ENCODE peak calls at places on chromosome 9, in nine cellular contexts. A is heart left ventricle, X is right lobe of liver, D is GM12878, B is thyroid gland, O is A549, Y is K562, I is body of pancreas, J is erythroblast. V is an unnamed sample.

GRCh38 chr9:130118841-130119520 is 53.2 kb upstream of the NCS1 start:
- DNase-seq in J (peak; percentile 72), X (no peak), Y (no peak), B (peak; percentile 39), O (no peak), A (no peak), D (no peak), I (no peak), V (no peak)

GRCh38 chr9:93083592-93084470 is 12.2 kb upstream of the CARD19 start:
- DNase-seq in X (peak; percentile 22), Y (no peak), A (no peak), B (no peak), J (no peak), O (no peak), D (no peak), I (no peak), V (no peak)

GRCh38 chr9:105138306-105138801 is 106.1 kb upstream of the SLC44A1 start:
- DNase-seq in Y (no peak), I (no peak), J (no peak), D (no peak), A (peak; percentile 43), X (no peak), B (no peak), O (no peak), V (no peak)

GRCh38 chr9:71975833-71976232 is 64.4 kb downstream of the C9orf85 start:
- DNase-seq in J (no peak), O (no peak), A (no peak), I (no peak), Y (no peak), X (no peak), D (no peak), B (no peak), V (no peak)

GRCh38 chr9:36141288-36141687 is 4.8 kb downstream of the GLIPR2 start:
- DNase-seq in I (no peak), X (no peak), O (no peak), A (no peak), D (no peak), B (peak; percentile 87), J (no peak), Y (no peak), V (no peak)

GRCh38 chr9:106861585-106862114 is 1.3 kb upstream of the ZNF462 start:
- DNase-seq in D (no peak), O (no peak), Y (no peak), X (no peak), A (no peak), J (no peak), I (no peak), B (peak; percentile 19), V (no peak)

GRCh38 chr9:80602291-80602690 is 1030.5 kb downstream of the TLE4 start:
- DNase-seq in A (no peak), Y (no peak), O (no peak), B (no peak), I (no peak), J (no peak), D (no peak), X (no peak), V (no peak)

GRCh38 chr9:79817469-79818004 is 245.8 kb downstream of the TLE4 start:
- DNase-seq in X (no peak), J (no peak), Y (no peak), O (no peak), I (no peak), D (no peak), B (peak; percentile 5), A (peak; percentile 29), V (no peak)

GRCh38 chr9:105038057-105038456 is 110.1 kb upstream of the ABCA1 start:
- DNase-seq in D (no peak), Y (no peak), J (no peak), A (no peak), O (no peak), B (no peak), I (no peak), X (no peak), V (no peak)

GRCh38 chr9:133421615-133422542 is at the start of gene ADAMTS13:
- DNase-seq in D (peak; percentile 72), O (peak; percentile 58), I (no peak), B (no peak), X (no peak), Y (no peak), J (no peak), A (peak; percentile 15), V (peak; percentile 54)

GRCh38 chr9:86257406-86257805 is 2.1 kb downstream of the C9orf153 start:
- DNase-seq in A (peak; percentile 34), X (no peak), D (no peak), I (no peak), B (no peak), Y (no peak), O (no peak), J (no peak), V (no peak)

GRCh38 chr9:121474225-121474947 is 25.3 kb downstream of the GGTA1 start:
- DNase-seq in J (no peak), Y (no peak), D (no peak), B (no peak), X (no peak), I (no peak), O (no peak), A (no peak), V (no peak)

GRCh38 chr9:131608469-131609115 is 63.3 kb downstream of the PRRT1B start:
- DNase-seq in D (no peak), X (no peak), J (no peak), B (peak; percentile 97), I (peak; percentile 87), A (peak; percentile 87), Y (no peak), O (peak; percentile 81), V (no peak)

GRCh38 chr9:124371183-124371582 is 44.1 kb downstream of the PSMB7 start:
- DNase-seq in B (no peak), I (no peak), O (no peak), J (no peak), D (no peak), A (no peak), X (no peak), Y (no peak), V (no peak)

GRCh38 chr9:136695435-136695895 is 8.2 kb upstream of the AGPAT2 start:
- DNase-seq in I (peak; percentile 97), Y (no peak), B (peak; percentile 97), A (no peak), X (peak; percentile 92), D (no peak), J (no peak), O (no peak), V (no peak)
- TF ChIP-seq POLR2A in I (peak; percentile 75), Y (no peak), B (peak; percentile 52), A (no peak), X (no peak), D (no peak), J (no peak), O (no peak), V (no peak)

GRCh38 chr9:114805670-114806551 is at the start of gene TNFSF15:
- DNase-seq in J (no peak), O (no peak), D (peak; percentile 43), B (peak; percentile 78), X (peak; percentile 59), Y (no peak), I (peak; percentile 75), A (no peak), V (peak; percentile 7)
- TF ChIP-seq POLR2A in J (no peak), O (peak; percentile 13), D (no peak), B (peak; percentile 40), X (no peak), Y (no peak), I (no peak), A (no peak), V (no peak)

DNA sequence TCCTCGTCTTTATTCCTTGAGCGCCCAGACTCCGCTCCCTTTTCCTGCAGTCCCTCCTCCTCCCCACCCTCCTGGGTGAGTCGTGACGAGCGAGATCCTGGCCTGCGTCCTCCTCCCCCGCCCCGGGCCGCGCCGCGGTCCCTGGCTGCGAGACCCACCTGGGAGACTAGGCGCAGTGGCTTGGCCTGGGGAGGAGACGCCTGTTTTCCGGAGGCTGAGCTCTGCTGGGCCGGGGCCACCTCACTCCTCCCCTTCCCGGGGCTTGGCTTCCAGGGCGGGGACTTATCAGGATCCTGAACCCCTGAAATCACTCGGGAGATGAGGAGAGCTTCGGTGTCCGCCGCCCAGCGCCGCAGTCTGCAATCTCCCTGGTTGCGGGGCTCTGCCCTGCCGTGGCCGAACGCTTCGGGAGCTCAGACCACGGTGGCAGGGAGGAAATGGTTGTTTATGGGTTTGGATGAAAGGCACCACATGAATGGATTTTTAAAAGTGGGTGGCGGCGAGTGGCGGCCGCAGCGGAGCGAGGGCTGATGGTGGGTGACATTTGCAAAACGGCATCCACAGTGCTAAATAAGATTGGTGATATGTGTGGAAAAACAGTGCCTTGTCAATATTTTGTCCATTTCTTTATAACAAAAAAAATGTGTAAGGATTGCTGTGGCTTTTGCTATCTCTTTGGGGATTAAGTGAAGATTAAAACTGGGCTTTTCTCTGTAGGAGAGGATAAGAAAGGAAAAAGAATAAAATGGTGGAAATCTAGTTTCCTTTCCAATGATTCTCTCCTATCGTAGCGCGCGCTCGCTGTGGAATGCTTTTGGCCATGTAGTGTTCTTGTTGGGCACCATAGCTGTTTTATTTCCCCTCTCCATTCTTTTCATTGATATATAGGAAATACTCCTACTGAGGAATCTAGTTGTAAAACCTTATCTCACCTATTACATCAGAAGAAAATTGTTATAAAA is 1.2 kb downstream of the STXBP1 start:
- DNase-seq in I (peak; percentile 67), B (peak; percentile 79), J (no peak), A (peak; percentile 87), D (no peak), O (peak; percentile 70), X (peak; percentile 65), Y (peak; percentile 55), V (no peak)
- TF ChIP-seq POLR2A in I (peak; percentile 47), B (peak; percentile 81), J (no peak), A (no peak), D (no peak), O (peak; percentile 9), X (peak; percentile 35), Y (no peak), V (no peak)

DNA sequence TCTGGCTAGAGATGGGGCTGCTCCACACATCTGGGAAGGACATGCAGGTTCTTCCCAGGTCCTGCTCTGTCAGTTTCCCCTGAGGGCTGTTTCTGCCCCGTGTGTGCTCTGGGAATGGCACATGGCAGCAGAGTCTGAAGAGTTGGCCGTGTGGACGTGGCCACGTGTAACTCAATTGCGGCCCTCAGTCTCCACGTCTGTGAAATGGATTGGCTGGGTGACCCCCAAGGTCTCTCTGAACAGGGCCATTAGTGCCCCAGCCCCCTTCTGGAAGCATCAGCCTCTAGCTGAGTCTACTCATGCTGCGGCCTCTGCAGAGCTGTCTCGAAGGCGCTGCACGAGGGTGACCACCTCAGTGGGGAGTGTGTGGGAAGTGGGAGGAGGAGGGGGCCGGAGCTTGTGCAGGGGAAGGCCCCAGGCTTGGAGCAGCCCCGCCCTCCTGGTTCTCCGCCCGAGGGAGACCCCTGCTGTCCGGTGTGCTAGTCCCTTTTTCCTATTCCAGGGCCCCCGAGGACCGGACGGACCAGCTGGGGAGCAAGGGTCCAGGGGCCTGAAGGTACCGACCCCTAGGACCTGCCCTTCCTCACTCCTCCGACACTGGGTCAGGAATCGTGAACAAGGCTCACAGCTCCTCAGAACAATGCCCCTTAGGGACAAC is 58.9 kb upstream of the ORM1 start:
- DNase-seq in B (no peak), Y (peak; percentile 48), A (no peak), D (no peak), X (no peak), I (no peak), J (no peak), O (no peak), V (no peak)
- TF ChIP-seq POLR2A in B (no peak), Y (no peak), A (no peak), D (no peak), X (no peak), I (no peak), J (no peak), O (no peak), V (no peak)

V was measured in GM12892.